ENCODE peak calls at places on chromosomes 16 and 17, in seven cellular contexts. W is stomach; S is DMS153; F is activated effector memory CD4-positive, alpha-beta T cell treated with Interleukin-2 at 50 U/mL for 16 hours; U is activated CD8-positive, alpha-beta T cell treated with anti-CD3 and anti-CD28 coated beads, Interleukin-2, amount 10 ng/mL, durations not matched to agents 7 days and 5 days; Y is AG09309; B is effector CD4-positive, alpha-beta T cell. N is an unnamed sample.

GRCh38 chr16:69294051-69294450 is 17.1 kb upstream of the VPS4A start:
- DNase-seq in W (no peak), U (no peak), S (no peak), Y (no peak), B (no peak), F (no peak), N (no peak)

GRCh38 chr16:20901441-20902112 is 1.0 kb downstream of the LYRM1 start:
- DNase-seq in B (peak), U (peak), W (peak), Y (no peak), S (peak), F (no peak), N (no peak)

GRCh38 chr17:64767269-64767997 is 105.3 kb upstream of the SMURF2 start:
- DNase-seq in U (no peak), B (no peak), S (no peak), F (no peak), Y (no peak), W (no peak), N (no peak)

GRCh38 chr17:72011561-72011960 is 109.3 kb upstream of the SOX9 start:
- DNase-seq in U (no peak), F (no peak), W (no peak), S (no peak), Y (no peak), B (no peak), N (no peak)

GRCh38 chr17:49597928-49598655 is 22.4 kb downstream of the NXPH3 start:
- DNase-seq in U (no peak), F (no peak), Y (no peak), B (no peak), W (no peak), S (no peak), N (no peak)

GRCh38 chr17:16997514-16998429 is 25.9 kb upstream of the TNFRSF13B start:
- DNase-seq in Y (no peak), F (no peak), B (no peak), W (no peak), U (no peak), S (no peak), N (no peak)

GRCh38 chr16:24999856-25000447 is 15.2 kb downstream of the ARHGAP17 start:
- DNase-seq in Y (no peak), B (no peak), W (peak), U (no peak), S (no peak), F (no peak), N (no peak)

GRCh38 chr17:39960406-39961053 is 2.3 kb upstream of the GSDMA start:
- DNase-seq in Y (no peak), S (peak), U (no peak), F (no peak), W (no peak), B (no peak), N (no peak)

GRCh38 chr17:49433000-49433694 is 18.5 kb upstream of the PHB1 start:
- DNase-seq in U (no peak), F (no peak), Y (no peak), B (no peak), S (no peak), W (no peak), N (no peak)

GRCh38 chr17:34397265-34397664 is 34.2 kb upstream of the CCL1 start:
- DNase-seq in F (no peak), B (no peak), S (no peak), W (no peak), Y (no peak), U (no peak), N (no peak)

GRCh38 chr17:67312265-67312664 is 54.1 kb downstream of the PSMD12 start:
- DNase-seq in F (no peak), Y (no peak), U (no peak), W (no peak), B (no peak), S (no peak), N (no peak)

GRCh38 chr16:1991135-1991551 is 1.4 kb downstream of the SYNGR3 start:
- DNase-seq in B (peak), W (peak), U (peak), F (peak), S (no peak), Y (no peak), N (no peak)

GRCh38 chr17:11899494-11899893 is 97.8 kb downstream of the ZNF18 start:
- DNase-seq in Y (no peak), U (no peak), W (no peak), S (no peak), B (no peak), F (no peak), N (no peak)

GRCh38 chr17:72609501-72609900 is 483.0 kb downstream of the SLC39A11 start:
- DNase-seq in Y (no peak), B (no peak), F (no peak), W (peak), S (no peak), U (no peak), N (no peak)

GRCh38 chr16:68382296-68382718 is 66.0 kb downstream of the SMPD3 start:
- DNase-seq in Y (no peak), S (no peak), W (peak), B (no peak), U (peak), F (no peak), N (no peak)

GRCh38 chr17:67867591-67867990 is 42.3 kb downstream of the BPTF start:
- DNase-seq in W (no peak), Y (no peak), U (peak), B (no peak), S (no peak), F (no peak), N (no peak)

GRCh38 chr16:3094289-3095027 is 4.6 kb downstream of the ZSCAN10 start:
- DNase-seq in S (no peak), F (no peak), W (peak), U (peak), B (peak), Y (no peak), N (no peak)

GRCh38 chr17:82242698-82242976 is 13.8 kb downstream of the SLC16A3 start:
- DNase-seq in F (no peak), Y (no peak), B (no peak), W (no peak), S (no peak), U (peak), N (no peak)

GRCh38 chr17:67624886-67625656 is 92.7 kb upstream of the NOL11 start:
- DNase-seq in U (no peak), B (no peak), S (peak), F (no peak), W (no peak), Y (no peak), N (peak)

GRCh38 chr17:48522031-48522593 is 8.7 kb downstream of the HOXB1 start:
- DNase-seq in W (no peak), S (peak), U (no peak), F (no peak), Y (no peak), B (no peak), N (no peak)

GRCh38 chr17:4440021-4440420 is 6.3 kb downstream of the SPNS3 start:
- DNase-seq in B (no peak), Y (no peak), S (no peak), F (no peak), U (no peak), W (no peak), N (no peak)

GRCh38 chr16:15701975-15702970 is 52.2 kb downstream of the NDE1 start:
- DNase-seq in B (no peak), U (no peak), F (no peak), W (no peak), S (no peak), Y (no peak), N (no peak)

GRCh38 chr16:69138608-69139007 is 6.2 kb downstream of the UTP4 start:
- DNase-seq in F (no peak), Y (no peak), S (no peak), U (no peak), W (no peak), B (no peak), N (no peak)

GRCh38 chr16:21150375-21151001 is at the start of gene DNAH3:
- DNase-seq in W (no peak), U (no peak), S (peak), B (no peak), Y (no peak), F (no peak), N (peak)

GRCh38 chr17:7436556-7437368 is 1.5 kb downstream of the TMEM102 start:
- DNase-seq in Y (peak), F (peak), S (peak), B (peak), W (peak), U (peak), N (peak)

GRCh38 chr17:68612923-68613292 is 11.7 kb upstream of the FAM20A start:
- DNase-seq in W (no peak), B (no peak), S (no peak), Y (no peak), F (no peak), U (no peak), N (no peak)

GRCh38 chr17:46020023-46020735 is 21.1 kb downstream of the STH start:
- DNase-seq in U (peak), B (peak), Y (no peak), W (no peak), S (no peak), F (peak), N (no peak)

GRCh38 chr17:4858068-4858879 is 25.1 kb downstream of the MINK1 start:
- DNase-seq in Y (no peak), W (no peak), U (no peak), F (no peak), B (no peak), S (peak), N (no peak)

GRCh38 chr16:67967956-67968439 is 439 bp downstream of the SLC12A4 start:
- DNase-seq in F (no peak), S (no peak), B (peak), U (peak), W (peak), Y (no peak), N (no peak)

GRCh38 chr16:24754543-24754942 is 25.1 kb downstream of the TNRC6A start:
- DNase-seq in U (no peak), Y (no peak), F (no peak), S (no peak), B (no peak), W (no peak), N (no peak)

GRCh38 chr16:58515871-58516767 is 802 bp downstream of the SETD6 start:
- DNase-seq in B (peak), F (peak), S (no peak), U (peak), W (peak), Y (no peak), N (no peak)

GRCh38 chr17:28925912-28926365 is 23.1 kb upstream of the DHRS13 start:
- DNase-seq in B (peak), W (no peak), F (peak), Y (peak), U (peak), S (peak), N (peak)

GRCh38 chr16:85506358-85506911 is 106.7 kb upstream of the GSE1 start:
- DNase-seq in S (no peak), Y (no peak), U (no peak), F (no peak), B (no peak), W (no peak), N (no peak)

GRCh38 chr17:73657473-73658116 is 13.3 kb upstream of the SDK2 start:
- DNase-seq in F (no peak), S (no peak), U (peak), B (no peak), W (peak), Y (no peak), N (no peak)

GRCh38 chr17:83005639-83006038 is 73.8 kb upstream of the METRNL start:
- DNase-seq in F (no peak), W (no peak), Y (no peak), S (no peak), U (no peak), B (no peak), N (no peak)

GRCh38 chr16:60142991-60143705 is 1409.0 kb upstream of the GOT2 start:
- DNase-seq in S (no peak), W (no peak), U (no peak), F (no peak), Y (no peak), B (no peak), N (no peak)

GRCh38 chr16:66007717-66008116 is 358.8 kb upstream of the CDH5 start:
- DNase-seq in W (no peak), U (no peak), S (no peak), B (no peak), Y (peak), F (no peak), N (no peak)